ENCODE peak calls at places on chromosome 16, in eight cellular contexts. C is heart left ventricle, Y is OCI-LY7, X is kidney, F is stomach, E is colonic mucosa, A is right atrium auricular region, T is heart right ventricle. M is an unnamed sample.

GRCh38 chr16:5044011-5044540 is 10.3 kb upstream of the NAGPA start:
- DNase-seq in A (no peak), Y (no peak), X (no peak), T (no peak), C (no peak), E (no peak), F (no peak), M (no peak)

GRCh38 chr16:66289051-66289680 is 77.3 kb upstream of the CDH5 start:
- DNase-seq in X (peak; percentile 32), Y (no peak), E (no peak), T (no peak), A (peak; percentile 36), C (no peak), F (no peak), M (no peak)

GRCh38 chr16:22077700-22078313 is 14.5 kb upstream of the VWA3A start:
- DNase-seq in Y (peak; percentile 74), F (peak; percentile 74), X (no peak), E (peak; percentile 56), T (peak; percentile 67), C (peak; percentile 55), A (peak; percentile 82), M (peak; percentile 53)

GRCh38 chr16:79662673-79663313 is 62.3 kb upstream of the MAF start:
- DNase-seq in E (no peak), C (no peak), X (no peak), Y (no peak), T (no peak), F (no peak), A (no peak), M (no peak)

GRCh38 chr16:57981636-57982035 is 10.7 kb upstream of the CNGB1 start:
- DNase-seq in F (no peak), T (no peak), E (no peak), Y (peak; percentile 7), X (peak; percentile 22), A (no peak), C (no peak), M (no peak)

GRCh38 chr16:31477220-31478216 is 5.4 kb upstream of the SLC5A2 start:
- DNase-seq in A (no peak), F (peak; percentile 86), T (no peak), Y (no peak), E (peak; percentile 92), C (no peak), X (peak; percentile 94), M (peak; percentile 93)

GRCh38 chr16:65945485-65945884 is 421.0 kb upstream of the CDH5 start:
- DNase-seq in C (no peak), X (no peak), A (no peak), F (no peak), E (no peak), Y (no peak), T (no peak), M (no peak)

GRCh38 chr16:47043200-47043599 is 69.7 kb upstream of the DNAJA2 start:
- DNase-seq in A (no peak), T (no peak), X (no peak), C (no peak), E (no peak), Y (no peak), F (no peak), M (no peak)

GRCh38 chr16:78215222-78215621 is 115.8 kb downstream of the WWOX start:
- DNase-seq in A (no peak), Y (no peak), E (no peak), F (no peak), T (no peak), C (no peak), X (no peak), M (no peak)

GRCh38 chr16:1470543-1471251 is 4.1 kb downstream of the CLCN7 start:
- DNase-seq in Y (no peak), X (no peak), C (no peak), F (no peak), T (no peak), E (no peak), A (no peak), M (peak; percentile 51)

GRCh38 chr16:3149630-3150345 is 15.0 kb downstream of the ZNF213 start:
- DNase-seq in Y (peak; percentile 80), E (peak; percentile 83), F (peak; percentile 73), T (peak; percentile 73), X (peak; percentile 87), A (peak; percentile 77), C (peak; percentile 85), M (peak; percentile 87)

GRCh38 chr16:54932737-54933254 is 2.1 kb downstream of the IRX5 start:
- DNase-seq in A (no peak), C (no peak), F (no peak), T (no peak), X (peak; percentile 72), Y (no peak), E (no peak), M (no peak)

GRCh38 chr16:54934536-54935410 is 4.1 kb downstream of the IRX5 start:
- DNase-seq in X (peak; percentile 79), A (no peak), Y (no peak), E (no peak), F (no peak), T (peak; percentile 42), C (no peak), M (no peak)

GRCh38 chr16:54935411-54936085 is 4.9 kb downstream of the IRX5 start:
- DNase-seq in C (no peak), X (no peak), F (no peak), T (no peak), E (no peak), A (no peak), Y (no peak), M (no peak)

GRCh38 chr16:54931757-54932660 is 1.3 kb downstream of the IRX5 start:
- DNase-seq in T (no peak), A (no peak), Y (no peak), F (no peak), X (peak; percentile 73), C (no peak), E (no peak), M (no peak)

GRCh38 chr16:54933281-54934150 is 2.9 kb downstream of the IRX5 start:
- DNase-seq in F (no peak), A (no peak), E (no peak), Y (no peak), X (peak; percentile 73), T (no peak), C (no peak), M (no peak)
- H3K4me3 ChIP-seq in F (peak overlapping the region; percentile 61), A (peak overlapping the region; percentile 21), E (no peak overlapping the region), Y (no peak overlapping the region), X (no peak overlapping the region), T (no peak overlapping the region), C (peak overlapping the region; percentile 84), M (no peak overlapping the region)

DNA sequence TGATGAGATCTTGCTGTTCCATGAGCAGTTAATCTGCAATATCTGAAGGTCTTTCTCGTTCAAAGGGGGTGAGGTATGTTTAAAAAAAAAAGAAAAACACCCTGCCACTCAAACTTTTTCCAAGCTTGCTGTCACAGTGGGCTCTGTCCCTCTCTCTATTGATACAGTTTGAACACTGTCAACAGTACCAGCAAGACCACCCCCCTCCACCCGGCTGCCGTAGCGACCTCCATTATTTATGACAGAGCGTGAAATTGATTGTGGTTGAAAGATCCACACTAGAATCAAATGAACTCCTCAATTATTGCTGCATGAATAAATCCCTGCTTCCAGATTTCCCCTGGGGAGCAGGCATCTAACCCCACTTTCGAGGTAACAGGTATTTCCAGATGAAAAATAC is 136.0 kb upstream of the C16orf82 start:
- DNase-seq in X (no peak), E (no peak), F (no peak), C (no peak), A (no peak), Y (no peak), T (no peak), M (no peak)
- TF ChIP-seq CTCF in X (no peak), E (no peak), F (no peak), C (no peak), A (no peak), Y (no peak), T (no peak), M (no peak)

DNA sequence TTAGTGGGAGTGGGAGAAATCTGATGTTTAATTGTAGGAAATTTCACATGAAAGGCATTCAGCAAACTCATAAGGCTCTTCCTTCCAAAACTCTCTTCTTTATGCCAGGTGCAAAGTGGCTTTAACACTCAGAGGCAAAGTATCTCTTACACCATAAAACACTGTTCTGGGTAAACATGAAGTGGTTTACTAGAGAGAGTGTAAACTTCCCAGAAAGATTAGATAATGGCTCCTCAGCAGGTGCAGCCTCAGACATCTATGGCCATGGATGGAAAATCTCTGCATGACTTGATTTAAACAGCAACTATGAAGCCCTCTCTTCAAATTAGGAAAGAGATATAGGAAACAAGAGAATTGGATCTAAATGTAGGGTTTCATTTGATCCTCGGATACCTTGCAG is 583.1 kb upstream of the SALL1 start:
- DNase-seq in A (no peak), X (no peak), T (no peak), F (no peak), C (no peak), E (no peak), Y (no peak), M (no peak)
- H3K4me1 ChIP-seq in A (no peaks in the 10 kb centered on the region), X (no peaks in the 10 kb centered on the region), T (no peaks in the 10 kb centered on the region), F (no peaks in the 10 kb centered on the region), C (no peaks in the 10 kb centered on the region), E (no peaks in the 10 kb centered on the region), Y (no peaks in the 10 kb centered on the region), M (no peaks in the 10 kb centered on the region)

DNA sequence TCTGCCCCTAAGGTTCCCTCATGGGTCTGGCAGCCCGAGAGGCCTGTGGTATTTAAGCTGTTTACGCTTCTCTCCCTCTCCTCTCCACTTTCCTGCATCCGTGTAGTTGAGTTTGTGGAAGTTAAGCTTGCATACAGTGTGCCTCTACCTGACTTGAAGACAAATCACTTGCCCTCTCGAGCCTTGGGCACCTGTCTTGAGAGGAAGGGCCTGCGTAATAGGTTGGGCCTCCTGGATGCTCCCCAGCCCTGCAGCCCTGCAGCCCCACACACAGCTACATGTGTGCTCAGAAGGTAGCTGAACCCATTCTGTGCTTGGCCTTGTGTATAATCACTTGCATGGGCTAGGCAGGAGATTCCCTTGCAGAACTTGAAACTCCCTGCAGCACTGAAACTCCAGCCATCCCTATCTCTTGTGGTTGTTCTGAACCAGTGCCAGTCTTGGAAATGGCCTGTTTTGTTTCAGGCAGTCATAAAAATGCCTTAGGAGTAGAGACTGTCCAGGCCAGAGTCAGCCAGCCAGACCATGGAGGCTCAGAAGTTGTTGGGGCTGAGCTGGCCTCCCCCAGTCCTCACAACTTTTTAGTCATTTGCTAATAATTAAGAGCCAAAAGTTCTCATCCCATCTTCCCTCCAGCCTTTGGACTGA is 134.6 kb downstream of the CLEC16A start:
- DNase-seq in Y (no peak), F (no peak), X (no peak), T (peak; percentile 33), C (no peak), E (peak; percentile 72), A (no peak), M (no peak)
- H3K4me3 ChIP-seq in Y (no peak overlapping the region), F (no peak overlapping the region), X (no peak overlapping the region), T (no peak overlapping the region), C (no peak overlapping the region), E (no peak overlapping the region), A (no peak overlapping the region), M (no peak overlapping the region)